ENCODE peak calls at places on chromosomes 2 and 18, in five cellular contexts. W is activated CD8-positive, alpha-beta T cell treated with anti-CD3 and anti-CD28 coated beads, Interleukin-2, amount 10 ng/mL, durations not matched to agents 7 days and 5 days; D is activated naive CD8-positive, alpha-beta T cell treated with anti-CD3 and anti-CD28 coated beads, Interleukin-2, amount 50 U/mL, for 16 hours; Q is HEK293T; B is C1 segment of cervical spinal cord. E is an unnamed sample.

GRCh38 chr2:8980096-8980495 is 23.4 kb downstream of the MBOAT2 start:
- DNase-seq in W (no peak), D (no peak), Q (no peak), B (no peak), E (no peak)

GRCh38 chr2:231604685-231605606 is 12.3 kb downstream of the TEX44 start:
- DNase-seq in W (peak; percentile 96), D (peak; percentile 77), Q (peak; percentile 96), B (peak; percentile 98), E (peak; percentile 100)

GRCh38 chr2:34096552-34097171 is 497.6 kb upstream of the FAM98A start:
- DNase-seq in W (peak; percentile 55), D (no peak), Q (peak; percentile 22), B (peak; percentile 6), E (peak; percentile 87)

GRCh38 chr18:49848115-49848514 is 34.8 kb upstream of the ACAA2 start:
- DNase-seq in W (no peak), D (no peak), Q (no peak), B (no peak), E (no peak)

GRCh38 chr18:52340466-52341378 is 725 bp downstream of the DCC start:
- DNase-seq in W (no peak), D (no peak), Q (no peak), B (no peak), E (no peak)

GRCh38 chr2:71558300-71559051 is 105.1 kb downstream of the DYSF start:
- DNase-seq in W (no peak), D (no peak), Q (no peak), B (no peak), E (no peak)

GRCh38 chr18:8254664-8255063 is 354.6 kb upstream of the RAB12 start:
- DNase-seq in W (no peak), D (no peak), Q (no peak), B (no peak), E (no peak)

GRCh38 chr2:156325671-156326385 is 6.7 kb downstream of the NR4A2 start:
- DNase-seq in W (no peak), D (no peak), Q (no peak), B (no peak), E (no peak)

GRCh38 chr18:51153659-51154371 is 43.7 kb downstream of the MEX3C start:
- DNase-seq in W (peak; percentile 55), D (no peak), Q (no peak), B (no peak), E (no peak)

GRCh38 chr2:64386676-64387075 is 67.3 kb upstream of the LGALSL start:
- DNase-seq in W (no peak), D (no peak), Q (no peak), B (no peak), E (no peak)

GRCh38 chr2:184654945-184655344 is 56.6 kb downstream of the ZNF804A start:
- DNase-seq in W (no peak), D (no peak), Q (no peak), B (no peak), E (no peak)

GRCh38 chr2:189629553-189630453 is 31.5 kb upstream of the ASNSD1 start:
- DNase-seq in W (no peak), D (no peak), Q (no peak), B (no peak), E (no peak)

GRCh38 chr2:241132549-241133435 is 16.5 kb downstream of the PASK start:
- DNase-seq in W (no peak), D (no peak), Q (no peak), B (no peak), E (no peak)

GRCh38 chr2:184599054-184599874 is 935 bp downstream of the ZNF804A start:
- DNase-seq in W (no peak), D (no peak), Q (peak; percentile 12), B (no peak), E (no peak)

GRCh38 chr2:242015366-242016065 is 146.0 kb downstream of the RTP5 start:
- DNase-seq in W (no peak), D (no peak), Q (no peak), B (no peak), E (no peak)

GRCh38 chr2:65711863-65712262 is 279.5 kb upstream of the SPRED2 start:
- DNase-seq in W (no peak), D (no peak), Q (no peak), B (no peak), E (no peak)

GRCh38 chr2:231169475-231169874 is 29.0 kb upstream of the ARMC9 start:
- DNase-seq in W (no peak), D (no peak), Q (no peak), B (no peak), E (no peak)

GRCh38 chr2:190722061-190722759 is 73.3 kb downstream of the NAB1 start:
- DNase-seq in W (no peak), D (no peak), Q (no peak), B (no peak), E (no peak)

GRCh38 chr18:42340423-42341009 is 385.5 kb downstream of the PIK3C3 start:
- DNase-seq in W (no peak), D (no peak), Q (no peak), B (no peak), E (no peak)

GRCh38 chr2:208042041-208042440 is 16.7 kb upstream of the PLEKHM3 start:
- DNase-seq in W (no peak), D (no peak), Q (no peak), B (no peak), E (no peak)

GRCh38 chr2:26561918-26562810 is 79.0 kb downstream of the CIB4 start:
- DNase-seq in W (peak; percentile 66), D (no peak), Q (no peak), B (peak; percentile 46), E (peak; percentile 2)

GRCh38 chr18:45792551-45793294 is 32.8 kb upstream of the SIGLEC15 start:
- DNase-seq in W (no peak), D (no peak), Q (no peak), B (no peak), E (no peak)

GRCh38 chr2:151071382-151071781 is 190.3 kb downstream of the RBM43 start:
- DNase-seq in W (no peak), D (no peak), Q (peak; percentile 23), B (no peak), E (no peak)

GRCh38 chr2:47312504-47312875 is 90.5 kb upstream of the MSH2 start:
- DNase-seq in W (no peak), D (no peak), Q (no peak), B (no peak), E (no peak)

GRCh38 chr2:3207091-3207491 is 170.5 kb downstream of the EIPR1 start:
- DNase-seq in W (no peak), D (no peak), Q (no peak), B (no peak), E (no peak)

E was measured in midbrain.